ENCODE peak calls at places on chromosome 13, in six cellular contexts. E, J, L, V, U and G are unnamed samples.

GRCh38 chr13:93727301-93728141 is 500.9 kb downstream of the GPC6 start:
- DNase-seq in U (no peak), J (no peak), L (no peak), V (no peak), E (no peak), G (no peak)

GRCh38 chr13:19984430-19985218 is 26.1 kb downstream of the ZMYM2 start:
- DNase-seq in V (no peak), L (no peak), E (no peak), J (no peak), U (no peak), G (no peak)

GRCh38 chr13:30364133-30364532 is 56.8 kb upstream of the KATNAL1 start:
- DNase-seq in V (no peak), E (no peak), J (no peak), L (no peak), U (no peak), G (no peak)

GRCh38 chr13:88235441-88235840 is 564.3 kb downstream of the SLITRK5 start:
- DNase-seq in E (no peak), U (no peak), V (no peak), J (no peak), L (no peak), G (no peak)

GRCh38 chr13:38686635-38687245 is at the start of gene FREM2:
- DNase-seq in L (peak; percentile 61), J (no peak), V (peak; percentile 33), U (no peak), E (peak; percentile 79), G (peak; percentile 28)

GRCh38 chr13:51495300-51495699 is 42.5 kb upstream of the INTS6 start:
- DNase-seq in L (no peak), U (no peak), E (no peak), J (no peak), V (no peak), G (no peak)

GRCh38 chr13:87052731-87053130 is 618.4 kb upstream of the SLITRK5 start:
- DNase-seq in V (no peak), E (no peak), L (no peak), J (no peak), U (no peak), G (no peak)

GRCh38 chr13:112693831-112694497 is 4.1 kb downstream of the ATP11A start:
- DNase-seq in L (peak; percentile 44), V (no peak), J (peak; percentile 43), U (no peak), E (no peak), G (no peak)

GRCh38 chr13:20473139-20473538 is 52.5 kb downstream of the CRYL1 start:
- DNase-seq in E (no peak), V (no peak), J (no peak), L (no peak), U (no peak), G (no peak)

GRCh38 chr13:30529085-30529815 is 63.5 kb upstream of the HMGB1 start:
- DNase-seq in L (no peak), E (no peak), J (no peak), V (no peak), U (no peak), G (no peak)

GRCh38 chr13:94020833-94021232 is 458.6 kb downstream of the DCT start:
- DNase-seq in J (no peak), U (no peak), E (no peak), L (no peak), V (no peak), G (no peak)

GRCh38 chr13:22944378-22944777 is 236.4 kb upstream of the SGCG start:
- DNase-seq in E (no peak), V (no peak), J (no peak), L (no peak), U (no peak), G (no peak)

GRCh38 chr13:26483546-26483945 is 73.9 kb upstream of the WASF3 start:
- DNase-seq in E (no peak), L (no peak), U (no peak), J (no peak), V (no peak), G (no peak)

GRCh38 chr13:112722433-112723250 is 32.8 kb downstream of the ATP11A start:
- DNase-seq in J (no peak), U (no peak), E (no peak), L (peak; percentile 84), V (no peak), G (peak; percentile 84)

GRCh38 chr13:48808689-48809088 is 155.0 kb downstream of the CYSLTR2 start:
- DNase-seq in J (no peak), U (no peak), E (no peak), V (no peak), L (no peak), G (no peak)

GRCh38 chr13:26694609-26695359 is 65.8 kb downstream of the GPR12 start:
- DNase-seq in E (no peak), J (no peak), L (no peak), V (no peak), U (no peak), G (no peak)

GRCh38 chr13:66503890-66504289 is 726.2 kb downstream of the PCDH9 start:
- DNase-seq in U (no peak), E (no peak), V (no peak), L (no peak), J (no peak), G (no peak)

GRCh38 chr13:67147257-67148218 is 82.6 kb downstream of the PCDH9 start:
- DNase-seq in E (no peak), V (no peak), U (no peak), J (no peak), L (no peak), G (no peak)

GRCh38 chr13:60134376-60134775 is 29.4 kb downstream of the DIAPH3 start:
- DNase-seq in J (no peak), L (no peak), E (no peak), U (no peak), V (no peak), G (no peak)

GRCh38 chr13:76937416-76937815 is 10.9 kb upstream of the ACOD1 start:
- DNase-seq in J (peak; percentile 61), L (no peak), U (no peak), E (no peak), V (no peak), G (no peak)

GRCh38 chr13:40096357-40096911 is 441.0 kb downstream of the COG6 start:
- DNase-seq in U (peak; percentile 25), L (no peak), J (no peak), V (no peak), E (no peak), G (no peak)

GRCh38 chr13:43608400-43609137 is 178.2 kb downstream of the ENOX1 start:
- DNase-seq in J (no peak), L (no peak), E (no peak), V (no peak), U (no peak), G (no peak)

GRCh38 chr13:52371736-52372247 is 34.2 kb downstream of the THSD1 start:
- DNase-seq in V (no peak), J (no peak), L (no peak), E (no peak), U (no peak), G (no peak)

GRCh38 chr13:21637296-21637695 is 33.3 kb upstream of the MICU2 start:
- DNase-seq in U (peak; percentile 8), J (peak; percentile 47), L (peak; percentile 24), E (peak; percentile 88), V (peak; percentile 86), G (no peak)

GRCh38 chr13:25286969-25287961 is at the start of gene MTMR6:
- DNase-seq in E (peak; percentile 94), L (peak; percentile 92), V (peak; percentile 94), J (peak; percentile 95), U (peak; percentile 95), G (peak; percentile 93)

GRCh38 chr13:97257800-97258799 is 36.0 kb downstream of the MBNL2 start:
- DNase-seq in L (peak; percentile 83), J (peak; percentile 59), E (no peak), V (no peak), U (no peak), G (peak; percentile 74)
- H3K4me1 ChIP-seq in L (peaks cover 77% of the 10 kb centered on the region), J (peaks cover 26% of the 10 kb centered on the region), E (no peaks in the 10 kb centered on the region), V (peaks cover 80% of the 10 kb centered on the region), U (peaks cover 10% of the 10 kb centered on the region), G (peaks cover 47% of the 10 kb centered on the region)

GRCh38 chr13:27869436-27870090 is 50.2 kb upstream of the PDX1 start:
- DNase-seq in E (no peak), U (no peak), V (no peak), J (no peak), L (no peak), G (no peak)

DNA sequence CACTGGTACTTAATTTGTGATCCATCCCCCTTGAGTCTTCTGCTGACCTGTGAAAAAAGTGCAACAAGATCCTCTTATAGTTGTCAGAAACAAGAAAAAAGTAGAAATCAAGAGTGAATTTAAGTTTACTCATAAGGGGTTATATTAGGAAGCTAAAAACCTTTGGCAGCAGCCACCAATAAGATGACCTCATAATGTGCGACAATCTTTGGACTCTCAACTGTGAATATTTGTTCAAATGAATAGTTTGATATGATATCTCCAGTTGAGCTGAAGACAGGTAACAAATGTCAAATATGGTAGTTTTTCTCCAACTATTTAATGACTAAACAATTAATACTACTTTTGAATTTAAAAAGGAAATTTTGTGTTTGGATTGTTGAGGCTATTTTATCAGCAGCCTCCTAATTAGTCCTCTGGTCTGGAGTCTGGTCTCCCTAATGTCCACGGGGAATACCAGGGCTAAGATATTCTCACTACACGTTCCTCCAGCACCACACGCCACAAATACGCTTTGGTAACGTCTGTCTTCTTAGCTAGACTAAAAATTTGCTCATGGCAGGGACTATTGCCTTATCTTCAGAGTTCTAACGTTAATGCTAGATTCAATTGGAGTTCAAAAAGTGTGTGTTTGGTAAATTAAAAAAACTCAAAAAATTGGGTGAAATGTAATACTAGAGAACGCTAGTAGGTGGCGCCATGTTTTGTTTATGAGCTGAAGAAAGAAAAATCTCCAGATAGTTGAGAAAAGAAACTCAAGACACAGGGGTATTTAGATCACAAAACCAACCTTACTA is 51.0 kb upstream of the PDX1 start:
- DNase-seq in E (no peak), U (no peak), J (no peak), V (no peak), L (no peak), G (no peak)
- H3K27me3 ChIP-seq in E (no peaks in the 10 kb centered on the region), U (no peaks in the 10 kb centered on the region), J (no peaks in the 10 kb centered on the region), V (peaks cover 34% of the 10 kb centered on the region), L (no peaks in the 10 kb centered on the region), G (no peaks in the 10 kb centered on the region)

DNA sequence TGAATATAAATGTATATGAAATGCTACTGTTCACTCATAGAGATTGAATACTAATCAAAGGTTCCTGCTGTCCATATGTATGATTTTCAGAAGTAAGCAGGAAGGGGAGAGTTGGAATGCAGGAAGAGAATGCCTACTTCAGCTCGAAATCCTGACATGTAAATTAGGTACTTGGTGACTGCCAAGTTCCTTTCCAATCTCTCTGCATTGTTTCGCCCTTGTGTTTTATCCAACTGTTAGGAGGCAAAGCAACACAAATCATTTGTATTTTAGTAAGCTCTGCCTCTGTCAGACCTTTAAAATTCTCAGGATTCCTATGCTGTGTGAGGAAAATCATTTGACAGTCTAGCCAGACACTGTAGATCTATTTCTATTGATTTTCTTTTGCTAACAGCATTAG is 9.0 kb downstream of the STARD13 start:
- DNase-seq in L (no peak), E (no peak), J (no peak), U (no peak), V (no peak), G (no peak)
- H3K4me1 ChIP-seq in L (peaks cover 89% of the 10 kb centered on the region), E (peaks cover 5% of the 10 kb centered on the region), J (peaks cover 2% of the 10 kb centered on the region), U (no peaks in the 10 kb centered on the region), V (peaks cover 94% of the 10 kb centered on the region), G (peaks cover 14% of the 10 kb centered on the region)

GRCh38 chr13:98893361-98893760 is 84.5 kb downstream of the DOCK9 start:
- DNase-seq in U (no peak), L (no peak), E (no peak), J (no peak), V (no peak), G (no peak)
- H3K27me3 ChIP-seq in U (no peaks in the 10 kb centered on the region), L (no peaks in the 10 kb centered on the region), E (no peaks in the 10 kb centered on the region), J (no peaks in the 10 kb centered on the region), V (no peaks in the 10 kb centered on the region), G (no peaks in the 10 kb centered on the region)